ENCODE peak calls at places on chromosomes 12 and 14, in six cellular contexts. I is AG10803, A is fibroblast of lung, P is mammary epithelial cell, J is sigmoid colon, C is Panc1. O is an unnamed sample.

GRCh38 chr14:21104448-21105060 is 3.7 kb downstream of the TMEM253 start:
- DNase-seq in A (peak), C (peak), P (peak), I (peak), J (peak), O (peak)

GRCh38 chr14:56322531-56322930 is 204.3 kb downstream of the PELI2 start:
- DNase-seq in I (no peak), J (no peak), A (peak), C (no peak), P (no peak), O (no peak)

GRCh38 chr14:75689012-75689411 is 28.0 kb downstream of the TTLL5 start:
- DNase-seq in P (peak), J (no peak), C (no peak), I (peak), A (peak), O (peak)

GRCh38 chr14:20197459-20197858 is 6.8 kb downstream of the OR11G2 start:
- DNase-seq in A (no peak), P (no peak), I (no peak), J (no peak), C (no peak), O (no peak)

GRCh38 chr14:79379266-79379665 is 832.0 kb downstream of the DIO2 start:
- DNase-seq in P (no peak), C (no peak), A (no peak), I (no peak), J (no peak), O (no peak)

GRCh38 chr12:4047441-4047840 is 174.2 kb upstream of the PARP11 start:
- DNase-seq in A (no peak), J (no peak), P (no peak), I (no peak), C (no peak), O (no peak)

GRCh38 chr12:630656-631632 is 32.3 kb downstream of the NINJ2 start:
- DNase-seq in I (no peak), A (no peak), P (no peak), C (no peak), J (peak), O (no peak)

GRCh38 chr12:65977384-65977783 is 153.1 kb downstream of the HMGA2 start:
- DNase-seq in P (no peak), I (no peak), C (no peak), A (no peak), J (no peak), O (no peak)

GRCh38 chr14:26137161-26137560 is 460.7 kb downstream of the NOVA1 start:
- DNase-seq in A (no peak), P (no peak), I (no peak), J (no peak), C (no peak), O (no peak)

GRCh38 chr14:26138764-26139445 is 458.9 kb downstream of the NOVA1 start:
- DNase-seq in C (no peak), P (no peak), J (no peak), I (no peak), A (peak), O (peak)
- TF ChIP-seq CTCF in C (no peak), P (no peak), J (no peak), I (no peak), A (no peak), O (no peak)

DNA sequence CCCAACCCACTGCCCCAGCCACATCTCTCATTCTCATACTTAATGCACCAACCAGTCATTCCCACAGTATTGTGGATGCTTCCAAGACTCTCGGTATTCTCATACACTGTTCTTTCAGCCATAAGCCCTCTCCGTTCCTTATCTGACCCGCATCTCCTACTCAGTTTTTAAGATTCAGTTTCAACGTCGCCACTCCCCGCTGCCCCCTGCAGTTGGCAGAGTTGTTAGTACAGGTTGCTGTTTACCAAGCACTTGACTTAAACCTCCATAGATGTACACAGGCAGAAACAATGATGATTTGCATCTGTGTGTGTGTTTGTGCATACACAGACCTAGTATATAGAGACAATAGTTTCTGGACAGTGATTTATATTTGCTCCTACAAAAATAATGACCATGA is 40.2 kb downstream of the PAH start:
- DNase-seq in I (no peak), C (no peak), P (no peak), J (no peak), A (no peak), O (no peak)
- TF ChIP-seq CTCF in I (no peak), C (peak), P (no peak), J (no peak), A (no peak), O (no peak)

GRCh38 chr12:75877588-75878381 is 153.8 kb downstream of the PHLDA1 start:
- DNase-seq in C (no peak), P (peak), I (no peak), J (no peak), A (peak), O (peak)
- TF ChIP-seq CTCF in C (no peak), P (no peak), I (no peak), J (no peak), A (no peak), O (no peak)

GRCh38 chr12:14810953-14811483 is 3.0 kb downstream of the SMCO3 start:
- DNase-seq in A (peak), J (no peak), P (peak), I (no peak), C (no peak), O (peak)
- TF ChIP-seq CTCF in A (peak), J (no peak), P (peak), I (peak), C (peak), O (peak)

GRCh38 chr12:41188841-41189394 is 798 bp downstream of the PDZRN4 start:
- DNase-seq in J (no peak), I (no peak), P (no peak), A (no peak), C (no peak), O (no peak)

GRCh38 chr12:41189395-41190251 is 1.5 kb downstream of the PDZRN4 start:
- DNase-seq in C (no peak), J (peak), P (peak), I (no peak), A (no peak), O (peak)

GRCh38 chr12:41188058-41188840 is at the start of gene PDZRN4:
- DNase-seq in P (peak), I (no peak), C (no peak), J (peak), A (no peak), O (no peak)

GRCh38 chr12:41193321-41193720 is 5.2 kb downstream of the PDZRN4 start:
- DNase-seq in C (no peak), P (no peak), J (no peak), I (no peak), A (no peak), O (no peak)

DNA sequence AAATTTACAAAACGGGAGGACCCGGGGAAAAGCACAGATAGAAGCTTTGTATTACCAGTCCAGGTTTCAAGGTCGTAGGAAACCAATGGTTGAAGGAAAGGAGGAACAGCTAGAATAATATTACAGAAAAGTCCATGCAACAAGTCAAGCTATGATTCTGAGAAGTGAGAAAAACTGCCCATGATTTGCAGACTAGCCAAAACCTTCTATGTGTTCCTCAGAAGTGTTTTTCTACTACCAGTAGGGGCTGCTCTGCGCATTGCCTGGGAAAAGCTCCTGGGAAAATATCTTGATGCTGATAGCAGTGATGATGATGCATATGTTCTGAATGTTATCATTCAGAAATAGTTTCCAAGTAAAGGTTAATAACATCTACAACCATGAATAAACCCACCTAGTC is 2.2 kb downstream of the PDZRN4 start:
- DNase-seq in A (no peak), C (no peak), I (no peak), J (peak), P (no peak), O (peak)
- TF ChIP-seq CTCF in A (peak), C (peak), I (no peak), J (no peak), P (peak), O (peak)